ENCODE peak calls at places on chromosome 1, in six cellular contexts. E is prostate gland, X is A549, S is cardiac muscle cell, G is progenitor cell of endocrine pancreas, Y is psoas muscle. O is an unnamed sample.

GRCh38 chr1:217393901-217394300 is 237.0 kb downstream of the GPATCH2 start:
- DNase-seq in E (no peak), X (peak; percentile 11), S (peak; percentile 58), G (no peak), Y (no peak), O (no peak)

GRCh38 chr1:247337250-247337746 is 5.6 kb upstream of the ZNF496 start:
- DNase-seq in E (no peak), X (no peak), S (no peak), G (no peak), Y (no peak), O (no peak)

GRCh38 chr1:89823679-89824292 is 3.0 kb downstream of the LRRC8D start:
- DNase-seq in E (no peak), X (no peak), S (no peak), G (no peak), Y (no peak), O (no peak)

GRCh38 chr1:156860113-156860638 is 489 bp upstream of the NTRK1 start:
- DNase-seq in E (peak; percentile 14), X (peak; percentile 48), S (peak; percentile 66), G (peak; percentile 39), Y (peak; percentile 73), O (no peak)

GRCh38 chr1:53728702-53729535 is 10.0 kb downstream of the GLIS1 start:
- DNase-seq in E (no peak), X (no peak), S (no peak), G (no peak), Y (no peak), O (no peak)

GRCh38 chr1:186050360-186050759 is 316.2 kb downstream of the HMCN1 start:
- DNase-seq in E (no peak), X (no peak), S (no peak), G (no peak), Y (no peak), O (no peak)

GRCh38 chr1:103248417-103249102 is 140.2 kb upstream of the COL11A1 start:
- DNase-seq in E (no peak), X (no peak), S (no peak), G (no peak), Y (no peak), O (no peak)

GRCh38 chr1:248873993-248874671 is 15.2 kb upstream of the ZNF692 start:
- DNase-seq in E (peak; percentile 44), X (peak; percentile 91), S (peak; percentile 79), G (peak; percentile 60), Y (peak; percentile 87), O (peak; percentile 86)

GRCh38 chr1:200771625-200772555 is 33.2 kb downstream of the CAMSAP2 start:
- DNase-seq in E (no peak), X (no peak), S (no peak), G (no peak), Y (no peak), O (no peak)

GRCh38 chr1:6648556-6648955 is 23.9 kb downstream of the THAP3 start:
- DNase-seq in E (no peak), X (no peak), S (no peak), G (no peak), Y (no peak), O (no peak)

DNA sequence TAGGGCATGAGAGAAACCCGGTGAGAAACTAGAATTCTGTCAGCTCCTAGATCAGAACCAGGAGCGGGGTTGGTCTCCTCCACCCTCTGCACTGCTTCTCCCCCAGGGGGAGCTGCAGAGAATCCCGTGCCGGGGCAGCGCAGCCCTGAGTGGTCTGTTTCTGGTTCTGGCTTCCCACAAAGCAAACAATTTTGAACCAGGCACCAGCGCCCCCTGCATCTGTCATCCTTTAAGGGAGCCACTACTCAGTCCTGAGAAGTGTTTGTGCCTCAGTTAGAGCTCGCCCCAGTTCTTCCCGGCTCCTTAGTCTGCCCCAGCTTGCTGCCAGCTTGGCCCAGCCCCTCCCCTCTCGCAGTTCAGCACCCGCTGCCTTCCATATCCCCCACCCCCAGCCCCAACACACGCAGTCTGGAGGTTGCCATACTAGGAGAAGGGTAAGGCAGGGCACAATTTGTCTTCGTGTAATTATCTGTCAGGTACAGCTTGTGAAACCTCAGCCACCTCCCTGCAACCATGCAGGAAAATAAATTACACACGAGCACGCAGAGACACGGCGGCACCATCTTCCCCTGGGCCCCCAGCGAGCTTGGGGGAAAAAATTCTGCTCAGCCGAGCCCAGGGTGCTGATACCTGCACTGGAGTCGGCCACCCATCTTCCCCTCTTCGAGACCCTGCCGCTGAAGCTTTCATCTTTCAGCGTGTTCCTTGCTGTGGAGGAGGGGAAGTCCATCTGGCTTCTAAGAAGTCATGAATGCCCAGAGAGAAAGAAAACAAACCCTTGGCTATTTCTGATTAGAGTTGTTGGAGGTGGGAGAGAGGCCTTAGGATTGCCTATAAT is 62.6 kb upstream of the CD1D start:
- DNase-seq in E (peak; percentile 16), X (peak; percentile 57), S (peak; percentile 56), G (peak; percentile 34), Y (peak; percentile 62), O (no peak)
- TF ChIP-seq CTCF in E (peak; percentile 30), X (peak; percentile 47), S (peak; percentile 86), G (peak; percentile 61), Y (peak; percentile 31), O (peak; percentile 73)

DNA sequence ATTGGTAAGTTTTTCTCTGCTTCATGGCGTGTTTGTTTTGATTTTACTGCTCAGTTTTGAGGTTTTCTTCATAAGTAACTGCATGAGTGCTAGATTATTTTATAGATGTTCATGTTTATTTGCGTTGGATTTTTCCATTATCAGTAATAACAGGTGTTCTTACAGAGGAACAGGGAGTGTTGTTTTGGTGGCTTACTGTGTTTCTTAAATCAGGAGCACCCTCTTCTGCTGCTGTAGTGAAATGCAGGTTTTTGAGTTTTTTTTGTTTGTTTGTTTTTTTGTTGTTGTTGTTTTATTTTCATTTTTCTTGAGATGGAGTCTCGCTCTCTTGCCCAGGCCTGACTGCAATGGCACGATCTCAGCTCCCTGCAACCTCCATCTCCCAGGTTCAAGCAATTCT is 32.6 kb downstream of the CTBS start:
- DNase-seq in E (no peak), X (peak; percentile 32), S (no peak), G (no peak), Y (no peak), O (no peak)
- TF ChIP-seq CTCF in E (peak; percentile 31), X (peak; percentile 28), S (no peak), G (peak; percentile 37), Y (peak; percentile 24), O (peak; percentile 30)

DNA sequence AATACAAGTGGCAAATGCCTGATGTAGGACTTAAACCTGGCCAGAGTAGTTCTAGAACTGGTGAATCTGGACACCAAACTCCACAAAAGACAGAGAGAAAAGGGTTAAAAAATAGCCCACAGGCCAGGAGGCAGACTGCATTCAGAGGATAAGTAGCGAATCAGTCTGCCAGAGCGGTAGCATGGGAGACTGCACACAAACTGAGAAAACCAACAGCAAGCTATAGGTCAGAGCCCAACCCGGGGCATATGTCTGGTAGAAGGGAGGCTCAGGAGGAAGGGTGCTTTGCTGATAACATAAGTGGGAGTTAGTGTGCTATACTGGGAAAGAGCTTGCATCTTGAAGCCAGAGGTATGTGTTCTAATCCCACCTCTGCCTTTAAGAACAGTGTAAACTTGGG is 4.0 kb downstream of the LRRC53 start:
- DNase-seq in E (no peak), X (no peak), S (peak; percentile 7), G (no peak), Y (no peak), O (no peak)
- TF ChIP-seq CTCF in E (no peak), X (no peak), S (no peak), G (no peak), Y (no peak), O (no peak)

GRCh38 chr1:192576190-192577144 is 894 bp downstream of the RGS1 start:
- DNase-seq in E (no peak), X (no peak), S (no peak), G (no peak), Y (no peak), O (no peak)

GRCh38 chr1:192575499-192576189 is at the start of gene RGS1:
- DNase-seq in E (no peak), X (no peak), S (no peak), G (no peak), Y (no peak), O (no peak)

GRCh38 chr1:192566657-192567056 is 8.9 kb upstream of the RGS1 start:
- DNase-seq in E (no peak), X (no peak), S (no peak), G (no peak), Y (no peak), O (no peak)

GRCh38 chr1:192573499-192573898 is 2.1 kb upstream of the RGS1 start:
- DNase-seq in E (no peak), X (no peak), S (no peak), G (no peak), Y (no peak), O (no peak)

GRCh38 chr1:192571706-192572105 is 3.9 kb upstream of the RGS1 start:
- DNase-seq in E (no peak), X (no peak), S (no peak), G (no peak), Y (no peak), O (no peak)
- TF ChIP-seq CTCF in E (no peak), X (no peak), S (no peak), G (no peak), Y (no peak), O (no peak)

DNA sequence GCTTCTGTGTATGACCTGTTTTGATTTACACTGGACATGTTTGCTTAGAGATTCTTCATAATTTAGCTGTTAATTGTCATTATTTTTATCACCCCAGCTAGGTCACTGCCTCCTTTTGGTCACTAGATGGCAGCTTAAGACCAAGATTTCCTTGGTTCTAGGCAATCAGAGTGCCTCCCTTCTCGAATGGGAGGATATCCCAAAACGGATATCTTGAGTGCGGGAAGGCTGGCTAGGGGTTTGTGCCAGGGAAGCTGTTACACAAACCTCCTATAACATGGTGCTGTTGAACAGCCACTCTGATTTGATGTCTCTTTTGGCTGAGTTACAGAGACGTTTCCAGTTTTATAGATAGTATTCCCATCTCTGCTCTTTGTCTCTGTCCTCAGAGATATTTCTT is 283.5 kb downstream of the S1PR1 start:
- DNase-seq in E (no peak), X (peak; percentile 22), S (peak; percentile 65), G (no peak), Y (no peak), O (no peak)
- TF ChIP-seq CTCF in E (peak; percentile 22), X (peak; percentile 43), S (peak; percentile 81), G (peak; percentile 90), Y (peak; percentile 31), O (peak; percentile 90)

DNA sequence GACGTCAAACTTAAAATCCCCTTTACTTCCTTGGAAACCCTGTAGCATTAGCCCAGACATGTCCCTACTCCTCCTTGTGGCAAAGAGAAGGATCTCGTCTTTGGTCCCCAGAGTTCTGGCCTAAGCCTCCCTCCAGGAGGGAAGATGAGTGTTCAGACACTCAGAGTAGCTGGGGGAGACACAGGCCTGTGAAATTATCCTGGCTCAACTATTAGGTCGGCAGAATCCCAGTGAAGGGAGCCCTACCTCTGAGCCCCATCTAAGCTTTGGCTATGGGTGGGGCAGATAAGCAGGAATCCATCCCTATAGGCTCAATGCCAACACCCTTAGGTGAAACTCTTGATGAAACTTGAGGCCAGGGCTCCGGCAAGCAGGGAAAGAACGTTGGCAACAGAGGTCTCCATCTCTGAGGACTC is 1.7 kb upstream of the SFN start:
- DNase-seq in E (no peak), X (peak; percentile 65), S (no peak), G (no peak), Y (no peak), O (no peak)
- TF ChIP-seq CTCF in E (no peak), X (no peak), S (peak; percentile 18), G (peak; percentile 12), Y (no peak), O (peak; percentile 39)

O was measured in type B pancreatic cell.